ENCODE peak calls at places on chromosome 20, in five cellular contexts. D is CD4-positive, alpha-beta memory T cell; E is HCT116; I is right cardiac atrium; B is sigmoid colon. A is an unnamed sample.

GRCh38 chr20:59153355-59153681 is 10.3 kb upstream of the ZNF831 start:
- DNase-seq in D (no peak), E (no peak), I (peak), B (peak), A (no peak)

GRCh38 chr20:64246616-64247311 is 8.8 kb upstream of the PCMTD2 start:
- DNase-seq in D (no peak), E (no peak), I (no peak), B (no peak), A (peak)

GRCh38 chr20:41029150-41029872 is 689 bp downstream of the TOP1 start:
- DNase-seq in D (no peak), E (no peak), I (peak), B (peak), A (peak)

GRCh38 chr20:9792674-9793073 is 46.2 kb downstream of the PAK5 start:
- DNase-seq in D (no peak), E (no peak), I (no peak), B (no peak), A (no peak)

GRCh38 chr20:60104980-60105379 is 146.8 kb downstream of the CDH26 start:
- DNase-seq in D (no peak), E (no peak), I (no peak), B (no peak), A (no peak)

GRCh38 chr20:10125757-10126156 is 91.0 kb downstream of the ANKEF1 start:
- DNase-seq in D (no peak), E (no peak), I (no peak), B (no peak), A (no peak)

GRCh38 chr20:45359406-45360148 is 3.4 kb upstream of the SYS1 start:
- DNase-seq in D (no peak), E (no peak), I (no peak), B (peak), A (no peak)

GRCh38 chr20:45318948-45319347 is 10.8 kb upstream of the MATN4 start:
- DNase-seq in D (no peak), E (no peak), I (no peak), B (no peak), A (no peak)

GRCh38 chr20:208937-209566 is 18.0 kb upstream of the DEFB129 start:
- DNase-seq in D (no peak), E (peak), I (no peak), B (no peak), A (no peak)

GRCh38 chr20:19864130-19864529 is 106.1 kb downstream of the RIN2 start:
- DNase-seq in D (no peak), E (no peak), I (no peak), B (no peak), A (no peak)

GRCh38 chr20:8305449-8305978 is 173.4 kb downstream of the PLCB1 start:
- DNase-seq in D (peak), E (peak), I (peak), B (no peak), A (peak)

GRCh38 chr20:17733781-17734304 is 34.1 kb downstream of the BANF2 start:
- DNase-seq in D (no peak), E (no peak), I (no peak), B (no peak), A (no peak)

GRCh38 chr20:32681175-32682084 is 7.7 kb upstream of the C20orf203 start:
- DNase-seq in D (no peak), E (no peak), I (no peak), B (no peak), A (no peak)
- H3K27ac ChIP-seq in D (no peak), E (no peak), I (no peak), B (no peak), A (peak)

DNA sequence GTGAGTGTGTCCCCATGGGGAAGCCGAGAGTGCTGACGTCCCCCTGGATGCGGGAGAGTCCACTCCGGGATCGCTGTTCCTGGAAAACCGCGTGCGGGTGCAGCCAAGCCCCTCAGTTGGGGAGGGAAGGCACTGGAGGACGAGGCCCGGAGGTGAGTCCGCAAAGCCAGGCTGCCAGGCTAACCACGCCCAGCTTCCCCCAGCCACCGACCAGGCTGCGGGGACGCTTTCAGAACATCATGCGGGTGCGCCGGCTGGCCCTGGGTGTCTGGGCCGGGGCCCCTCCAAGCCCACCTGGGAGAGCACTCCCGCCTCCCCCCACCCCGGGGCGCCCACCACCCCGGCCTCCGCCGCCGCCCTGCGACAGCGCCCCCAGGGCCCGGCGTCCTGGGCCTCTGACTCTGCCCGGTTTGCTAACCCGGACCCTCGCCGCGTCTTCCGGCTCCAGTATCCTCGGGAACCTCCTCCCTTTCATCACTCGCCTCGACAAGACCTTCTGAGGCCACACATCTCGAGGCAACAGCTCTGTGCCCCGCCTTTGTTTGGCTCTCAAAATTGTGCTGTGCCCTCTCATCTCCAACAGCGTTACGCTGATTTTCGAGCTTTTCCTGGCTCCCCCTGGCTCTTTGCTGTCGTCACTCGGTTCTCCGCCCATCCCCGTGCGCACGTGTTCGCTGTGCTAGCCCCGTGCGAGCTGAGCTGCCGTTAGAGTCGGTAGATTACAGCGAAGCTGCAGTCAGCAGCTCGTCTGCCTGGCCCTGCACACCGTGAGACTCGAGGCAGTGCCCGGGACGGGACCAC is 47.1 kb upstream of the ENTPD6 start:
- DNase-seq in D (peak), E (no peak), I (peak), B (peak), A (peak)
- H3K4me3 ChIP-seq in D (no peak), E (no peak), I (peak), B (peak), A (peak)

DNA sequence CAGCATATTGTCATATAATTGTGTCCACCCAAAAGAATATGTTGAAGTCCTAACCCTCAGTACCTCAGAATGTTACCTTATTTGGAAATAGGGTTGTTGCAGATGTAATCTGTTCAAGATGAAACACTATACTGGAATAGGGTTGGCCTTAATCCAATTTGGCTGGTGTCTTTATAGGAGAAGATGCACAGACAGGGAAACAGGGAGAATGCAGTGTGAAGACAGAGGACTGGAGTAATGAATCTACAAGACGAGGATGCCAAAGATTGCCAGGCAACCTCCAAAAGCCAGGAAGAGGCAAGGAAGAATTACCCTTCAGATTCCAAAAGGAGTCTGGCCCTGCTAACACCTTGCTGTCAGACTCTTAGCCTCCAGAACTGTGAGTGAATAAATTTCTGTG is 482.9 kb downstream of the PTPRT start:
- DNase-seq in D (no peak), E (no peak), I (no peak), B (peak), A (no peak)
- H3K27ac ChIP-seq in D (no peak), E (no peak), I (no peak), B (peak), A (no peak)

GRCh38 chr20:21704408-21705385 is 767 bp upstream of the PAX1 start:
- DNase-seq in D (no peak), E (no peak), I (no peak), B (no peak), A (peak)

GRCh38 chr20:21705466-21706344 is at the start of gene PAX1:
- DNase-seq in D (no peak), E (no peak), I (no peak), B (no peak), A (peak)

GRCh38 chr20:21707999-21708737 is 2.7 kb downstream of the PAX1 start:
- DNase-seq in D (no peak), E (no peak), I (no peak), B (no peak), A (no peak)

GRCh38 chr20:21707267-21707666 is 1.8 kb downstream of the PAX1 start:
- DNase-seq in D (no peak), E (no peak), I (no peak), B (no peak), A (no peak)

GRCh38 chr20:21706345-21707195 is 1.1 kb downstream of the PAX1 start:
- DNase-seq in D (no peak), E (no peak), I (no peak), B (no peak), A (peak)
- H3K4me3 ChIP-seq in D (no peak), E (no peak), I (no peak), B (no peak), A (no peak)

GRCh38 chr20:53599378-53599777 is 5.7 kb upstream of the ZNF217 start:
- DNase-seq in D (no peak), E (no peak), I (no peak), B (peak), A (no peak)
- H3K27ac ChIP-seq in D (peak), E (no peak), I (no peak), B (no peak), A (peak)

GRCh38 chr20:54134445-54135220 is 39.2 kb downstream of the CYP24A1 start:
- DNase-seq in D (no peak), E (peak), I (no peak), B (no peak), A (no peak)

GRCh38 chr20:54133434-54134427 is 40.1 kb downstream of the CYP24A1 start:
- DNase-seq in D (no peak), E (peak), I (no peak), B (no peak), A (no peak)

GRCh38 chr20:54132612-54133433 is 41.0 kb downstream of the CYP24A1 start:
- DNase-seq in D (no peak), E (peak), I (no peak), B (peak), A (no peak)

GRCh38 chr20:54129350-54129749 is 44.4 kb downstream of the CYP24A1 start:
- DNase-seq in D (no peak), E (no peak), I (no peak), B (no peak), A (no peak)

DNA sequence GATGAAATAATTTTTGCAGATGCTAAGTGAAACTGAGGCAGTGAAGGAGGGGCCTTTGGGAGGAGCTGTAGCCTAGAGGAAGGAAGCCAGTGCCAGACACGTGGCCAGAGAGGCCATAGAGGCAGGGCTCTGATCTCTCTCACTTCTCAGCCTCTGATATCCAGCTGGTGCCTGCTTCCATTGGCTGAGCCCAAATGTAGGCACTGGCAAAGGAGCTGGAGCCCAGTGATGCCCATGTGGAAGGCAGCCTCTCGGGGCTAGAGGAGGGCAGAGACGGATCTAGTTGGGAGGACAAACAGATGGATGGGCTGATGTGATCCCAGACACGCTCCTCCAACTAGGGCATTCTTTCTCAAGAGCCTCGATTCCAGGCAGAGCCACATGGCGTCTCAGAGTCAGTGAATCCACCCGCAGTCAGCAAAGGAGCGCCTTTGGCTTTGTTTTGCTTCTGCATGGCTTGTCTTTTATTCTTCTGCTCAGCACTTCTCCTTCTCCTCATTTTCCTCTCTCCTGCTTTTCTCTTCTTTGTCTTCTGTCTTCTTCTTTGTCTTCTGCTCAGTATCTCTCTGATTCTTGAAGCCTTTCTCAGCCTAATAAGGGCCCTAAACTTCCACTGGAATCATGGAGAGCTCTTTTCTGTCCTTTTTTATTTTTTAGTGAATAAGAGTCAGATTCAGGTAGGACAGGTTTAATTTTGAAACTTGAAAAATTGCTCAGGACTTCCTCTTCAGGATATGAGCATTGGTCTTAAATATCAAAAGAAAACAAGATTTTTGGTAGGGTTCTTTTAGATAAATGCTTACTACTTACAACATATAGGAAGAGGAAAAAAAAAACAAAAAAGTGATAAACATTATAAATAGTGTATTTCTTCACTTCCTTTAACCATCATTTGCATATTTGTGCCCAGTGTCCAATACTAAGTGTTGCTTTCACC is 41.8 kb downstream of the CYP24A1 start:
- DNase-seq in D (no peak), E (no peak), I (no peak), B (no peak), A (no peak)
- H3K4me3 ChIP-seq in D (no peak), E (no peak), I (no peak), B (no peak), A (no peak)

GRCh38 chr20:6094565-6094964 is 28.3 kb downstream of the FERMT1 start:
- DNase-seq in D (no peak), E (no peak), I (no peak), B (no peak), A (no peak)
- H3K27ac ChIP-seq in D (no peak), E (no peak), I (no peak), B (no peak), A (no peak)

A was measured in spleen.